ENCODE peak calls at places on chromosomes 5 and 9, in nine cellular contexts. U is NCI-H774; R is brain microvascular endothelial cell; Q is stimulated activated effector memory CD8-positive, alpha-beta T cell treated with anti-CD3 and anti-CD28 coated beads, Interleukin-12 subunit alpha, Interleukin-12 subunit beta, amount 100 ng/mL, for 72 hours; I is Ammon's horn; P is activated CD4-positive, alpha-beta T cell treated with anti-CD3 and anti-CD28 coated beads for 36 hours; Y is tibial artery; K is HFFc6; B is Caco-2. V is an unnamed sample.
A peak's percentile ranks its signal among the peaks of the same experiment; 100 is the strongest.

GRCh38 chr9:77013186-77013931 is 6.1 kb upstream of the FOXB2 start:
- DNase-seq in Q (no peak), R (no peak), P (no peak), B (no peak), K (no peak), U (no peak), I (no peak), Y (no peak), V (no peak)

GRCh38 chr5:66209350-66209749 is 65.2 kb downstream of the SREK1 start:
- DNase-seq in P (peak; percentile 40), I (no peak), Q (no peak), B (peak; percentile 82), Y (no peak), U (no peak), K (peak; percentile 56), R (no peak), V (peak; percentile 8)

GRCh38 chr9:114850871-114851270 is 45.0 kb upstream of the TNFSF15 start:
- DNase-seq in K (no peak), B (no peak), R (no peak), U (no peak), Q (no peak), P (peak; percentile 52), I (no peak), Y (no peak), V (no peak)

GRCh38 chr9:99103909-99104458 is 929 bp upstream of the TGFBR1 start:
- DNase-seq in Y (no peak), K (peak; percentile 24), R (peak; percentile 18), P (peak; percentile 42), I (peak; percentile 40), Q (no peak), U (no peak), B (no peak), V (no peak)

GRCh38 chr5:62000646-62001045 is 305.4 kb upstream of the KIF2A start:
- DNase-seq in Y (no peak), R (no peak), U (no peak), B (no peak), P (no peak), I (no peak), Q (no peak), K (no peak), V (no peak)

GRCh38 chr9:28073278-28073677 is 500.0 kb upstream of the C9orf72 start:
- DNase-seq in K (no peak), R (peak; percentile 63), U (peak; percentile 15), P (peak; percentile 8), Y (no peak), Q (no peak), I (peak; percentile 25), B (no peak), V (peak; percentile 42)

GRCh38 chr9:111586378-111586777 is 13.1 kb downstream of the PTGR1 start:
- DNase-seq in U (no peak), R (no peak), K (no peak), I (no peak), P (no peak), B (no peak), Q (no peak), Y (no peak), V (no peak)

GRCh38 chr5:125408582-125409069 is 662.2 kb upstream of the ZNF608 start:
- DNase-seq in R (peak; percentile 76), Y (no peak), B (no peak), Q (no peak), U (no peak), K (peak; percentile 81), P (peak; percentile 33), I (no peak), V (peak; percentile 89)

GRCh38 chr9:14292181-14292773 is 21.7 kb downstream of the NFIB start:
- DNase-seq in Y (no peak), I (no peak), B (no peak), K (no peak), Q (no peak), U (no peak), R (no peak), P (no peak), V (no peak)

GRCh38 chr5:44002381-44002901 is 386.8 kb downstream of the FGF10 start:
- DNase-seq in P (no peak), U (no peak), K (no peak), I (no peak), Y (no peak), Q (no peak), R (peak; percentile 16), B (no peak), V (peak; percentile 16)